ENCODE peak calls at places on chromosomes 16 and 17, in seven cellular contexts. One of them, this sample, is unnamed.

GRCh38 chr17:27997522-27997921 is 45.0 kb upstream of the NLK start:
- DNase-seq in PC-3: no peak
- DNase-seq in neural progenitor cell: no peak
- DNase-seq in GM23248: no peak
- DNase-seq in hepatocyte: no peak
- DNase-seq in HCT116: no peak
- DNase-seq in GM23338: no peak
- DNase-seq in this sample: no peak

GRCh38 chr17:79323556-79323955 is 248.9 kb downstream of the ENGASE start:
- DNase-seq in PC-3: no peak
- DNase-seq in neural progenitor cell: no peak
- DNase-seq in GM23248: no peak
- DNase-seq in hepatocyte: no peak
- DNase-seq in HCT116: no peak
- DNase-seq in GM23338: no peak
- DNase-seq in this sample: no peak

GRCh38 chr17:48148029-48148759 is 40.6 kb downstream of the SNX11 start:
- DNase-seq in PC-3: no peak
- DNase-seq in neural progenitor cell: no peak
- DNase-seq in GM23248: no peak
- DNase-seq in hepatocyte: no peak
- DNase-seq in HCT116: no peak
- DNase-seq in GM23338: no peak
- DNase-seq in this sample: no peak

GRCh38 chr17:73278465-73279453 is 17.1 kb upstream of the CPSF4L start:
- DNase-seq in PC-3: peak
- DNase-seq in neural progenitor cell: no peak
- DNase-seq in GM23248: peak
- DNase-seq in hepatocyte: peak
- DNase-seq in HCT116: no peak
- DNase-seq in GM23338: no peak
- DNase-seq in this sample: no peak

GRCh38 chr17:30323262-30323894 is 10.5 kb downstream of the TMIGD1 start:
- DNase-seq in PC-3: no peak
- DNase-seq in neural progenitor cell: no peak
- DNase-seq in GM23248: no peak
- DNase-seq in hepatocyte: no peak
- DNase-seq in HCT116: no peak
- DNase-seq in GM23338: no peak
- DNase-seq in this sample: no peak

GRCh38 chr16:21980032-21980431 is 20.9 kb downstream of the PDZD9 start:
- DNase-seq in PC-3: no peak
- DNase-seq in neural progenitor cell: no peak
- DNase-seq in GM23248: no peak
- DNase-seq in hepatocyte: no peak
- DNase-seq in HCT116: no peak
- DNase-seq in GM23338: no peak
- DNase-seq in this sample: no peak

GRCh38 chr17:81514735-81515529 is 2.3 kb upstream of the ACTG1 start:
- DNase-seq in PC-3: peak
- DNase-seq in neural progenitor cell: peak
- DNase-seq in GM23248: peak
- DNase-seq in hepatocyte: peak
- DNase-seq in HCT116: peak
- DNase-seq in GM23338: peak
- DNase-seq in this sample: peak

GRCh38 chr17:72305964-72306551 is 185.2 kb downstream of the SOX9 start:
- DNase-seq in PC-3: no peak
- DNase-seq in neural progenitor cell: no peak
- DNase-seq in GM23248: peak
- DNase-seq in hepatocyte: peak
- DNase-seq in HCT116: no peak
- DNase-seq in GM23338: no peak
- DNase-seq in this sample: no peak

GRCh38 chr16:48535831-48536599 is 74.0 kb downstream of the N4BP1 start:
- DNase-seq in PC-3: no peak
- DNase-seq in neural progenitor cell: peak
- DNase-seq in GM23248: peak
- DNase-seq in hepatocyte: peak
- DNase-seq in HCT116: no peak
- DNase-seq in GM23338: peak
- DNase-seq in this sample: peak

GRCh38 chr16:48612621-48613020 is 2.6 kb upstream of the N4BP1 start:
- DNase-seq in PC-3: no peak
- DNase-seq in neural progenitor cell: no peak
- DNase-seq in GM23248: no peak
- DNase-seq in hepatocyte: no peak
- DNase-seq in HCT116: no peak
- DNase-seq in GM23338: no peak
- DNase-seq in this sample: peak

GRCh38 chr17:39757931-39758873 is 20.5 kb downstream of the GRB7 start:
- DNase-seq in PC-3: no peak
- DNase-seq in neural progenitor cell: no peak
- DNase-seq in GM23248: peak
- DNase-seq in hepatocyte: no peak
- DNase-seq in HCT116: no peak
- DNase-seq in GM23338: no peak
- DNase-seq in this sample: peak

GRCh38 chr16:11245222-11245737 is 10.7 kb downstream of the SOCS1 start:
- DNase-seq in PC-3: no peak
- DNase-seq in neural progenitor cell: no peak
- DNase-seq in GM23248: no peak
- DNase-seq in hepatocyte: no peak
- DNase-seq in HCT116: no peak
- DNase-seq in GM23338: no peak
- DNase-seq in this sample: no peak

GRCh38 chr17:22286337-22287041 is 594.2 kb downstream of the KCNJ18 start:
- DNase-seq in PC-3: no peak
- DNase-seq in neural progenitor cell: no peak
- DNase-seq in GM23248: no peak
- DNase-seq in hepatocyte: no peak
- DNase-seq in HCT116: no peak
- DNase-seq in GM23338: no peak
- DNase-seq in this sample: no peak

GRCh38 chr17:47663997-47664941 is 14.6 kb downstream of the KPNB1 start:
- DNase-seq in PC-3: peak
- DNase-seq in neural progenitor cell: peak
- DNase-seq in GM23248: peak
- DNase-seq in hepatocyte: peak
- DNase-seq in HCT116: peak
- DNase-seq in GM23338: peak
- DNase-seq in this sample: peak

GRCh38 chr17:4003501-4004421 is 39.5 kb upstream of the ATP2A3 start:
- DNase-seq in PC-3: no peak
- DNase-seq in neural progenitor cell: peak
- DNase-seq in GM23248: peak
- DNase-seq in hepatocyte: peak
- DNase-seq in HCT116: no peak
- DNase-seq in GM23338: peak
- DNase-seq in this sample: no peak

DNA sequence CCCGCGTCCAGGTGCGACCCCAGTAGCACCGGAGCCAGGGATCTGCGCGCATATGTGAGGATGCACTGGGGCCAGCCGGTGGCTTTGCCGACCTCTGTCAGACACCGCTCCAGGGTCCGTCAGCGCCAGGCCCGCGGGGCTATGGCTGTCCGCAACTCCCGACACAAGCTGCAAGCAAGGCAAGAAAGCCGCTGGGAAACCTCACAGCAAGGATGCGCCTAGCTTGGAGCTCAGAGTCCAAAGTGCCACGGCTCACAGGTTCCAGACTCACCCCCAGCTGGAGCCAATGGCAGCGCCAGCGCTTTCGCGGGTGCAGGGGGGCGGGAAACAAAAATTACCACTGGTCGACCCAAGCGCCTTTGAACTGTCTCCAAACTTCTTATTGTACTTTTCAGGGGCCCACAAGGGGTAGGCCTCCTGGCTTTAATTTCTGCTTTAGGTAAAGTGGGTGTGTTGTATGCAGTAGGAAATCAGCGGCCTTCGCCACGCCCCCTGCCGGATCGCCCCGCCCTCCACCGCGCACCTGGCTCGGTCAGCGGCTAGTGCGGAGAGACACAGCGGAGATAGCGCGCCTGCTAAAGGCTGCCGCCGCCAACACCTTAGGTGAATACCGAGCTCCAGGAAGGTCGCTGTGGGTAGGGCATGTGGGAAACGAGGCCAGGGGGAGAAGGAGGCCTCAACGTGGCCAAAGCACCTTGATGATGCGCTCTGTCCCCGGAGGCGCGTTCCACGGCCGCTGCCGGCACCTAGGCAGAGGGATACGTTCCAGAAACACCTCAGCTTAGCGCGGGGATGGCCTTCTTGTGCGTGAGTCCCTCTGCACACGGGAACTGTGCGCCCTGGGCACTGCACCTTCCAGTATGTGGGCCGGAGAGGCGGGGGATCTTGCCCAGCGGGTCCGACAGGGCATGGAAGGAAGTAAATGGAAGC is 61.1 kb upstream of the RBL2 start:
- DNase-seq in PC-3: peak
- DNase-seq in neural progenitor cell: no peak
- DNase-seq in GM23248: no peak
- DNase-seq in hepatocyte: no peak
- DNase-seq in HCT116: peak
- DNase-seq in GM23338: peak
- DNase-seq in this sample: peak
- TF ChIP-seq EZH2phosphoT487 in PC-3: no peak
- TF ChIP-seq EZH2phosphoT487 in neural progenitor cell: no peak
- TF ChIP-seq EZH2phosphoT487 in GM23248: no peak
- TF ChIP-seq EZH2phosphoT487 in hepatocyte: no peak
- TF ChIP-seq EZH2phosphoT487 in HCT116: no peak
- TF ChIP-seq EZH2phosphoT487 in GM23338: no peak
- TF ChIP-seq EZH2phosphoT487 in this sample: no peak

DNA sequence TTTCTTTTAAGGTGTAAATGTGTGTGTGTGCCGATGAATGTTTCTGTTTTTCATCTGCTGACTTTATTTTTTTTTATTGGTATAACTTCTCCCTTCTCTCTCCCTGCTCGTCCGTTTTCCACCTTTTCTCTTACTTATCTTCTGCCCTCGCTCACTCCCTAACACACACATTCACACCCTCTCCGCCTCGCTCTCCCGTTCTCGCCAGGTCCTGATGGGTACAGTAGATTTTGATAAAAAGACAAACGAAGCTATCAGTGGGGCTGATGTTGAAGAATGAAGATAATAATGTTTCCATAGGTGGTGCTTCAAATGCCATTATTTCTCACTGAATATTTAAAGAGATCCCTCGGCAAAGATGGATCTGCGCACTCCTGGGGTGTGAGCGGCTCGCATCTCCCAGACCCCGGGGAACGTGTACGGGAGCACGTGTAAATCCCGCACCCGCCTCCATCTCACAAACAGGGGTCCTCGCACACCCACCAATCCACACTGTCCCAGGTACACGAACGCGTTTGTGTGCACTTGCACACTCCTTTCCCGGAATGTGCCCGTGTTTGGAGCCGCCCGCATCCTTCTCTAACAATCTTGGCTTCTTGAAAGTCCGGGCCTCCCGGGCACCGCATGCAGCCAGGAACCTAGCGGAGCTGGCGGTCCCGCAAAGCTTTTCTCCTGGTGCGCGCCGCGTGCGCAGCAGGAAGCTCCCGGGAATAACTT is 2.4 kb upstream of the SALL1 start:
- DNase-seq in PC-3: no peak
- DNase-seq in neural progenitor cell: peak
- DNase-seq in GM23248: peak
- DNase-seq in hepatocyte: no peak
- DNase-seq in HCT116: no peak
- DNase-seq in GM23338: peak
- DNase-seq in this sample: no peak
- TF ChIP-seq EZH2 in PC-3: no peak
- TF ChIP-seq EZH2 in neural progenitor cell: peak
- TF ChIP-seq EZH2 in GM23248: no peak
- TF ChIP-seq EZH2 in hepatocyte: peak
- TF ChIP-seq EZH2 in HCT116: no peak
- TF ChIP-seq EZH2 in GM23338: peak
- TF ChIP-seq EZH2 in this sample: no peak

GRCh38 chr16:16086653-16087446 is 136.4 kb downstream of the ABCC6 start:
- DNase-seq in PC-3: no peak
- DNase-seq in neural progenitor cell: no peak
- DNase-seq in GM23248: no peak
- DNase-seq in hepatocyte: no peak
- DNase-seq in HCT116: no peak
- DNase-seq in GM23338: no peak
- DNase-seq in this sample: no peak

GRCh38 chr16:16082255-16082654 is 132.8 kb downstream of the ABCC1 start:
- DNase-seq in PC-3: no peak
- DNase-seq in neural progenitor cell: no peak
- DNase-seq in GM23248: no peak
- DNase-seq in hepatocyte: no peak
- DNase-seq in HCT116: no peak
- DNase-seq in GM23338: no peak
- DNase-seq in this sample: no peak

GRCh38 chr16:16080465-16081065 is 131.1 kb downstream of the ABCC1 start:
- DNase-seq in PC-3: no peak
- DNase-seq in neural progenitor cell: peak
- DNase-seq in GM23248: no peak
- DNase-seq in hepatocyte: no peak
- DNase-seq in HCT116: no peak
- DNase-seq in GM23338: no peak
- DNase-seq in this sample: no peak

GRCh38 chr16:16084874-16085273 is 135.5 kb downstream of the ABCC1 start:
- DNase-seq in PC-3: no peak
- DNase-seq in neural progenitor cell: no peak
- DNase-seq in GM23248: no peak
- DNase-seq in hepatocyte: no peak
- DNase-seq in HCT116: no peak
- DNase-seq in GM23338: no peak
- DNase-seq in this sample: no peak

GRCh38 chr16:16083421-16084156 is 134.2 kb downstream of the ABCC1 start:
- DNase-seq in PC-3: peak
- DNase-seq in neural progenitor cell: no peak
- DNase-seq in GM23248: peak
- DNase-seq in hepatocyte: no peak
- DNase-seq in HCT116: peak
- DNase-seq in GM23338: no peak
- DNase-seq in this sample: no peak
- TF ChIP-seq EZH2phosphoT487 in PC-3: no peak
- TF ChIP-seq EZH2phosphoT487 in neural progenitor cell: no peak
- TF ChIP-seq EZH2phosphoT487 in GM23248: no peak
- TF ChIP-seq EZH2phosphoT487 in hepatocyte: no peak
- TF ChIP-seq EZH2phosphoT487 in HCT116: no peak
- TF ChIP-seq EZH2phosphoT487 in GM23338: no peak
- TF ChIP-seq EZH2phosphoT487 in this sample: no peak

GRCh38 chr16:57956924-57957323 is 14.0 kb downstream of the CNGB1 start:
- DNase-seq in PC-3: no peak
- DNase-seq in neural progenitor cell: no peak
- DNase-seq in GM23248: no peak
- DNase-seq in hepatocyte: no peak
- DNase-seq in HCT116: no peak
- DNase-seq in GM23338: no peak
- DNase-seq in this sample: no peak

GRCh38 chr16:57957396-57958392 is 13.2 kb downstream of the CNGB1 start:
- DNase-seq in PC-3: no peak
- DNase-seq in neural progenitor cell: no peak
- DNase-seq in GM23248: no peak
- DNase-seq in hepatocyte: no peak
- DNase-seq in HCT116: no peak
- DNase-seq in GM23338: peak
- DNase-seq in this sample: no peak

GRCh38 chr16:57959121-57959520 is 11.8 kb downstream of the CNGB1 start:
- DNase-seq in PC-3: no peak
- DNase-seq in neural progenitor cell: no peak
- DNase-seq in GM23248: no peak
- DNase-seq in hepatocyte: no peak
- DNase-seq in HCT116: no peak
- DNase-seq in GM23338: no peak
- DNase-seq in this sample: no peak

GRCh38 chr16:57959804-57960203 is 11.1 kb downstream of the CNGB1 start:
- DNase-seq in PC-3: no peak
- DNase-seq in neural progenitor cell: no peak
- DNase-seq in GM23248: no peak
- DNase-seq in hepatocyte: no peak
- DNase-seq in HCT116: no peak
- DNase-seq in GM23338: no peak
- DNase-seq in this sample: no peak

GRCh38 chr16:57958544-57958943 is 12.4 kb downstream of the CNGB1 start:
- DNase-seq in PC-3: no peak
- DNase-seq in neural progenitor cell: no peak
- DNase-seq in GM23248: no peak
- DNase-seq in hepatocyte: no peak
- DNase-seq in HCT116: no peak
- DNase-seq in GM23338: no peak
- DNase-seq in this sample: no peak
- TF ChIP-seq EZH2 in PC-3: no peak
- TF ChIP-seq EZH2 in neural progenitor cell: no peak
- TF ChIP-seq EZH2 in GM23248: no peak
- TF ChIP-seq EZH2 in hepatocyte: no peak
- TF ChIP-seq EZH2 in HCT116: no peak
- TF ChIP-seq EZH2 in GM23338: no peak
- TF ChIP-seq EZH2 in this sample: no peak